ENCODE peak calls at places on chromosomes 1 and 21, in eight cellular contexts. F, R, A, E, M, B, Z and V are unnamed samples.

GRCh38 chr1:12453400-12454343 is 164.3 kb downstream of the DHRS3 start:
- DNase-seq in F (no peak), R (no peak), A (no peak), E (no peak), M (no peak), B (no peak), Z (no peak), V (peak; percentile 31)

GRCh38 chr1:40058453-40059291 is 18.1 kb downstream of the CAP1 start:
- DNase-seq in F (no peak), R (no peak), A (no peak), E (peak; percentile 39), M (no peak), B (no peak), Z (no peak), V (peak; percentile 55)

GRCh38 chr1:3836421-3836820 is 20.6 kb downstream of the CEP104 start:
- DNase-seq in F (no peak), R (no peak), A (no peak), E (peak; percentile 56), M (no peak), B (no peak), Z (no peak), V (no peak)

GRCh38 chr1:160161965-160162705 is 10.7 kb downstream of the ATP1A4 start:
- DNase-seq in F (no peak), R (peak; percentile 22), A (no peak), E (no peak), M (no peak), B (no peak), Z (no peak), V (peak; percentile 34)

GRCh38 chr1:68174173-68175113 is 57.9 kb downstream of the WLS start:
- DNase-seq in F (peak; percentile 44), R (peak; percentile 98), A (peak; percentile 69), E (peak; percentile 98), M (peak; percentile 47), B (peak; percentile 71), Z (peak; percentile 38), V (peak; percentile 98)

GRCh38 chr21:46493828-46494227 is 35.1 kb downstream of the DIP2A start:
- DNase-seq in F (no peak), R (no peak), A (no peak), E (no peak), M (no peak), B (no peak), Z (no peak), V (no peak)

GRCh38 chr1:24540906-24541710 is 14.8 kb upstream of the NCMAP start:
- DNase-seq in F (no peak), R (peak; percentile 78), A (no peak), E (peak; percentile 55), M (no peak), B (peak; percentile 53), Z (no peak), V (peak; percentile 47)

GRCh38 chr1:239587066-239587465 is 200.7 kb downstream of the CHRM3 start:
- DNase-seq in F (no peak), R (no peak), A (no peak), E (no peak), M (peak; percentile 27), B (no peak), Z (no peak), V (no peak)

GRCh38 chr21:33966324-33966949 is 50.8 kb upstream of the ATP5PO start:
- DNase-seq in F (no peak), R (no peak), A (no peak), E (no peak), M (no peak), B (no peak), Z (no peak), V (no peak)

GRCh38 chr1:218284377-218284916 is 646 bp upstream of the RRP15 start:
- DNase-seq in F (peak; percentile 48), R (no peak), A (no peak), E (no peak), M (no peak), B (no peak), Z (no peak), V (no peak)

GRCh38 chr1:87399264-87399663 is 70.6 kb downstream of the LMO4 start:
- DNase-seq in F (no peak), R (no peak), A (no peak), E (peak; percentile 44), M (no peak), B (no peak), Z (no peak), V (no peak)

GRCh38 chr1:230139306-230139705 is 72.3 kb downstream of the GALNT2 start:
- DNase-seq in F (no peak), R (no peak), A (no peak), E (no peak), M (no peak), B (no peak), Z (no peak), V (no peak)

GRCh38 chr1:230139741-230140140 is 72.7 kb downstream of the GALNT2 start:
- DNase-seq in F (no peak), R (peak; percentile 36), A (no peak), E (no peak), M (no peak), B (no peak), Z (no peak), V (no peak)

GRCh38 chr1:230141797-230142607 is 75.0 kb downstream of the GALNT2 start:
- DNase-seq in F (no peak), R (no peak), A (no peak), E (no peak), M (no peak), B (no peak), Z (no peak), V (no peak)

GRCh38 chr1:230141002-230141648 is 74.1 kb downstream of the GALNT2 start:
- DNase-seq in F (no peak), R (peak; percentile 79), A (no peak), E (peak; percentile 68), M (no peak), B (no peak), Z (no peak), V (no peak)

DNA sequence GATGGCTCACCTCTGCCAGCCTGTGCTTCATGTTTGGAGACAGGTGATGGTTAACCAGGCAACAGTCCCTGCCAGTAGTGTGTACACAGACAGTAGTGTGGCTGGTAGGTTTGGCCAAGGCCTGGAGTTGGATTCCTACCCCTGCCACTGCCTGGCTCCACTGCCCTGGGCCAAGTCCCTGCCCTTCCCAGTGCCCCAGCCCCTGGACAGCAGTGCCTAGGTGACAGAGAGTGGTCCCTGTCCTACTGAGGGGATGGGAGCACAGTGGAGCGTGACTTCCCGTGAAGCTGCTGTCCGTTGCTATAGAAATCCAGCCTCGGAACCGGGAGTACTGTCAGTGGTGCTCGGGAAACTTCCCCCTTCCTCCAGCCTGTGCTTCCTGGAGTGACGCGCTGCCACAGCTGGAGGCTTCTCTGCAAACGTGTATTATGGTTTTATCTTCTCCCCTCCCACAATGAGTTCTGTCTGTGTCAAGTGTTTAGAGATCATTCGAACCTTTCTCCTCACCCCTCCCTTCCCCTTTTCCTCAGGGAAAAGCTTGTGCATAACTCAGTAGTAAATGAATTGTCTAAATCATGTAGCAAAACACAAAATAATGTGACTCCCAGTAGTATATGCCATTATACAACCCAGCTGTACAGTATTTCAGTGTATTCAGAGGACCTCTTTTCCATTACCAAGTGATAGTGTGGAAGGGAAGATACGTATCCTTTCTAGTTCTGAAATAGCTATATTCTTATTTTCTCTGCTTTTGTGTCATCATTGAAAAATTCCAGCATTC is 73.4 kb downstream of the GALNT2 start:
- DNase-seq in F (no peak), R (peak; percentile 90), A (no peak), E (peak; percentile 59), M (peak; percentile 53), B (no peak), Z (peak; percentile 37), V (no peak)
- H3K4me1 ChIP-seq in F (peaks cover 25% of the 10 kb centered on the region), R (peaks cover 14% of the 10 kb centered on the region), A (peaks cover 10% of the 10 kb centered on the region), E (peaks cover 34% of the 10 kb centered on the region), M (peaks cover 2% of the 10 kb centered on the region), B (peaks cover 20% of the 10 kb centered on the region), Z (peaks cover 73% of the 10 kb centered on the region), V (no peaks in the 10 kb centered on the region)

DNA sequence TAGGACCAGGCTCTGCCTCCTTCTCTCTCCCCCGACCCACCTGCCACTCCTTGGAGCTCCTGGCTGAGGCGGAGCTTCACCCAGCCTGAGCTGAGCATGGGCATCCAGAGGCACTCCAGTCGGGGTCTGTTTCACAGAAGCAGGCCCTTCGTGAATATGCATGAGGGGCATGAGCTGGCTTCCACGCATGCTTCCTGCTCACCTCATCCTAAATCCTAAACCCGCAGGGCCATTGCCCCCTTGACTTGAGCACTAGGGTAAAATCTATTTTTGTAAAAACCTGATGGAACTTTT is 24.0 kb downstream of the CAPZB start:
- DNase-seq in F (no peak), R (no peak), A (no peak), E (no peak), M (no peak), B (no peak), Z (no peak), V (no peak)
- H3K4me1 ChIP-seq in F (peaks cover 83% of the 10 kb centered on the region), R (peaks cover 21% of the 10 kb centered on the region), A (no peaks in the 10 kb centered on the region), E (peaks cover 19% of the 10 kb centered on the region), M (peaks cover 61% of the 10 kb centered on the region), B (peaks cover 24% of the 10 kb centered on the region), Z (peaks cover 73% of the 10 kb centered on the region), V (peaks cover 29% of the 10 kb centered on the region)

GRCh38 chr1:85326851-85327250 is 50.4 kb upstream of the BCL10 start:
- DNase-seq in F (no peak), R (no peak), A (no peak), E (no peak), M (no peak), B (no peak), Z (no peak), V (no peak)

GRCh38 chr1:85328713-85329376 is 52.4 kb upstream of the BCL10 start:
- DNase-seq in F (no peak), R (peak; percentile 99), A (no peak), E (peak; percentile 100), M (no peak), B (peak; percentile 51), Z (peak; percentile 33), V (peak; percentile 98)

GRCh38 chr1:85326381-85326780 is 49.9 kb upstream of the BCL10 start:
- DNase-seq in F (no peak), R (no peak), A (no peak), E (no peak), M (no peak), B (no peak), Z (no peak), V (no peak)

GRCh38 chr1:85325920-85326319 is 49.5 kb upstream of the BCL10 start:
- DNase-seq in F (no peak), R (no peak), A (no peak), E (no peak), M (no peak), B (no peak), Z (no peak), V (no peak)

GRCh38 chr1:85327759-85328158 is 51.3 kb upstream of the BCL10 start:
- DNase-seq in F (no peak), R (peak; percentile 35), A (no peak), E (no peak), M (no peak), B (no peak), Z (no peak), V (no peak)
- H3K4me1 ChIP-seq in F (peaks cover 26% of the 10 kb centered on the region), R (peaks cover 42% of the 10 kb centered on the region), A (no peaks in the 10 kb centered on the region), E (peaks cover 59% of the 10 kb centered on the region), M (peaks cover 13% of the 10 kb centered on the region), B (peaks cover 9% of the 10 kb centered on the region), Z (peaks cover 26% of the 10 kb centered on the region), V (peaks cover 83% of the 10 kb centered on the region)

DNA sequence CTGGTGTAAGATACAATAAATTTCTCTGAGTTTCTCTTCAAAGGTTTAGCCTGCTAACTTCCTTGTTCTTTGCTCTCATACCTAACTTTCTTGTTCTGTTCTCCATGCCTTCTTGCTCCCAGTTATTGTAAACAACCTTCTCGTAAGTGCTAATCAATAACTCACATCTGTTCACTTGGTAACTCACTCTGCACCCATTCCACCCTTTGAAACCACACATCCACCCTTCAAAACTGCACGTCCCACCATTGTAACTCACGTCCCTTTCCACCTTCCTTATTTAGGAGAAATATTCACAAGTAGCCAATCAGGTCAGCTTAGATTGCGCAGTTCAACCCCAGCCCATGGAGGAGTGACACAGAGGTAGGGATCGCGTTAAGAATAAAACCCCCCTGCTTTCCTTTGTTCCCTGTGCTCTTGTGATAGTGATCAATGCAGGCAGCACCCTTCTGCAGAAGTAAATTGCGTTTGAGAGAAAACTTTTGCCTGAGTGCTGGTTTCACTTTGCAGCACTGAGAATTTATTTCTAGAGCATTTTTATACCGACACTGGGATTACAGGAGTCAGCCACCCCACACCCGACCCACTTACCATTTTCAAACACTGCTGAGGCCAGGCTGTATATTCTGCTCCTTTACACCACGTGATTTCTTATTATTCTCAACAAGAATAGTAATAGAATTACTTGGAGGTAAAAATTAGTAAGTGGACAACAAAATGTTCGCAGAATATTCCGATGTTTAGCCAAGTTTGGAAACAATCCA is 789.2 kb upstream of the RGS18 start:
- DNase-seq in F (no peak), R (no peak), A (no peak), E (no peak), M (no peak), B (no peak), Z (no peak), V (no peak)
- H3K4me1 ChIP-seq in F (no peaks in the 10 kb centered on the region), R (no peaks in the 10 kb centered on the region), A (no peaks in the 10 kb centered on the region), E (no peaks in the 10 kb centered on the region), M (no peaks in the 10 kb centered on the region), B (no peaks in the 10 kb centered on the region), Z (no peaks in the 10 kb centered on the region), V (no peaks in the 10 kb centered on the region)